ENCODE peak calls at places on chromosomes 7 and 10, in five cellular contexts. R is psoas muscle, S is ovary, C is body of pancreas, G is heart right ventricle. D is an unnamed sample.
A peak's percentile ranks its signal among the peaks of the same experiment; 100 is the strongest.

GRCh38 chr7:47379629-47380324 is 202.1 kb downstream of the TNS3 start:
- DNase-seq in G (peak; percentile 85), C (peak; percentile 75), S (peak; percentile 60), R (peak; percentile 58), D (peak; percentile 64)

GRCh38 chr7:118517275-118517674 is 292.8 kb downstream of the ANKRD7 start:
- DNase-seq in S (no peak), G (no peak), C (no peak), R (no peak), D (no peak)

GRCh38 chr7:120308171-120308570 is 35.2 kb downstream of the KCND2 start:
- DNase-seq in S (no peak), G (no peak), C (no peak), R (no peak), D (no peak)

GRCh38 chr7:100949227-100949930 is at the start of gene MUC3A:
- DNase-seq in G (peak; percentile 28), S (no peak), R (no peak), C (no peak), D (no peak)

GRCh38 chr10:118689070-118689858 is 65.5 kb downstream of the CACUL1 start:
- DNase-seq in G (no peak), S (no peak), C (no peak), R (no peak), D (no peak)

GRCh38 chr10:110739811-110740271 is 95.7 kb downstream of the RBM20 start:
- DNase-seq in R (no peak), G (no peak), C (no peak), S (no peak), D (no peak)

GRCh38 chr10:52853704-52854103 is 81.1 kb upstream of the MBL2 start:
- DNase-seq in S (no peak), G (no peak), C (no peak), R (no peak), D (no peak)

GRCh38 chr7:85183296-85183695 is 3.6 kb downstream of the SEMA3D start:
- DNase-seq in R (no peak), G (no peak), C (no peak), S (no peak), D (no peak)

GRCh38 chr10:60082341-60083038 is 176.1 kb upstream of the CCDC6 start:
- DNase-seq in C (no peak), G (no peak), S (no peak), R (no peak), D (no peak)

GRCh38 chr7:149254181-149254858 is 7.7 kb upstream of the ZNF783 start:
- DNase-seq in R (no peak), S (no peak), C (no peak), G (no peak), D (no peak)

GRCh38 chr7:20385121-20385520 is 54.4 kb downstream of the ITGB8 start:
- DNase-seq in S (no peak), G (no peak), C (no peak), R (no peak), D (no peak)

GRCh38 chr10:16986406-16987128 is 143.0 kb downstream of the CUBN start:
- DNase-seq in S (no peak), R (no peak), C (no peak), G (no peak), D (no peak)

GRCh38 chr7:36565792-36566356 is 158.4 kb downstream of the AOAH start:
- DNase-seq in C (no peak), R (no peak), G (no peak), S (no peak), D (no peak)

GRCh38 chr7:12423355-12423994 is 19.8 kb upstream of the VWDE start:
- DNase-seq in C (no peak), S (no peak), G (no peak), R (no peak), D (no peak)

GRCh38 chr7:34269084-34269483 is 363.7 kb downstream of the BMPER start:
- DNase-seq in G (no peak), S (no peak), R (no peak), C (no peak), D (no peak)

GRCh38 chr7:115066634-115067033 is 144.7 kb downstream of the MDFIC start:
- DNase-seq in R (no peak), C (no peak), S (no peak), G (no peak), D (no peak)

GRCh38 chr7:6294839-6295238 is 22.4 kb upstream of the CYTH3 start:
- DNase-seq in S (no peak), G (no peak), C (no peak), R (no peak), D (no peak)

GRCh38 chr10:46536781-46537180 is 19.7 kb downstream of the GPRIN2 start:
- DNase-seq in G (no peak), R (peak; percentile 3), C (no peak), S (no peak), D (no peak)

GRCh38 chr10:12507165-12507870 is 158.0 kb downstream of the CAMK1D start:
- DNase-seq in S (peak; percentile 1), R (no peak), C (no peak), G (no peak), D (no peak)

GRCh38 chr10:129761981-129762956 is 201.8 kb downstream of the EBF3 start:
- DNase-seq in C (no peak), S (no peak), G (no peak), R (no peak), D (no peak)

GRCh38 chr7:129643545-129644170 is 32.1 kb downstream of the NRF1 start:
- DNase-seq in C (no peak), S (no peak), G (no peak), R (no peak), D (no peak)

GRCh38 chr10:113558336-113558735 is 5.5 kb downstream of the HABP2 start:
- DNase-seq in C (no peak), R (no peak), S (no peak), G (no peak), D (no peak)

GRCh38 chr10:2968401-2968800 is 98.9 kb upstream of the PFKP start:
- DNase-seq in S (no peak), G (no peak), R (no peak), C (no peak), D (no peak)

GRCh38 chr7:101172854-101173751 is 7.0 kb downstream of the NAT16 start:
- DNase-seq in R (peak; percentile 70), G (peak; percentile 74), S (no peak), C (peak; percentile 89), D (no peak)

GRCh38 chr7:33107136-33108066 is 1.8 kb downstream of the RP9 start:
- DNase-seq in R (no peak), C (peak; percentile 34), S (peak; percentile 45), G (no peak), D (no peak)

GRCh38 chr7:112192236-112193154 is 13.7 kb downstream of the DOCK4 start:
- DNase-seq in C (no peak), S (no peak), G (no peak), R (no peak), D (no peak)

DNA sequence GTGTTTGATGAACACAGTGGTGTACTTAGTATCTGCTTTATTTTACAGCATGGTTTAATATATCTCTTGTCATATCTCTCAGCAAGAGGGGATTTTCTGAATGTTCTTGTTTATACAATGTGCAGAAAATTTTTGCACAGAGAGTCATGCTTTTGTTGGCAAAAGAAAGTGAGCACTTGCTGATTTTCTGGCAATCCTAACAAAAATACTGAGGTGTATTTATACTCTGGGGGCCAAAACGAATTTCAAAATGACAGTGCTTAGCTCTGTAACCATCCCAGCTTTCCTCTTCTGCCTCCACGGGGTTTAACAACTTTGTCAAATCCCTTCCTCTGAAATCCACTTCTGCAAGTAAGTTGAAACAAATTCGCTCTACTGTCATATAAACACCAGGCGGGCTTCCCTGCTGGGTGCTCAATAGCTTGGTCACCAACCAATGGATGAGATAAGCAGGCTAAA is 169.2 kb downstream of the NOC3L start:
- DNase-seq in S (no peak), G (no peak), R (no peak), C (no peak), D (no peak)
- H3K27ac ChIP-seq in S (no peak overlapping the region), G (no peak overlapping the region), R (no peak overlapping the region), C (no peak overlapping the region), D (no peak overlapping the region)

DNA sequence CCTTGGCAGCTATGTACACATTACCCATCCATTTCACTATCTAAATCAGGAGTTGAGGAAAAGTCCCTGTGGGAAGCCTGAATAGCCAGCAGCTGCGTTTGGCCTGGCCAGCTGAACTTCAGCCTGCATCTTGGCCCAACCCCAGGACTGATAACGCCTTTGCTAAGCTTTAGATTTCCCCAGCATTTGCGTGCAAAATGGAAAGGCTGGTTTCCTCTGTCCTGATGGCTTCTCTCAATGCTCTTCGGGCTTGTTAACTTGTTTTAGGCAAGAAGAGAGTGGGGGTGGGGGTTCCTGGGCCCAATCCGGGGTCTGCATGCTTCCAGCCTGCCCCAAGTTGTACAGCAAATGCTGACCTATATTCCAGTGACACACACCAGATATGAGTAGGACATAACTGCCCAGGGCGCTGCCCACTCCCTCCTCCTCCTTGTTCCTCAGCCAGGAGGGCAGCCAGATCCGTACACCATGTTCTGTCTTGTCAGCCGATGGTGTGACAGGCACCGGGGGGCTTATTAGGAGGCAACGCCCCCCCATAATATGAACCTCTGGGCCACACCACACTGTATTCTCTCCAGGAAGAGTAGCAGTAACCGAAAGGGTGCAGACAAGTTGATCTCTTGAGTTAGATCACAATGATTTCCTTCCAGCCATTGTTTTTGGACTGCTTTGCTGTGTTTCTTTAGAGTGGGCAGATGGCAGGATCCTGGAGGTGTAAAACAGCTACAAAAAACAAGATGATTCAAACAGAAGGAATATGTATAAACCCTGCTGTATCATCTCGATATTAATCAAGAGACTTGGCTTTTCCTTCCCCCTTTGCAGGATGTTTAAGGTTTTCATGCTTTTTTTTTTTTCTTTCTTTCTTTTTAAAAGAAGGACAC is 339.0 kb downstream of the RNLS start:
- DNase-seq in S (peak; percentile 77), C (peak; percentile 94), R (peak; percentile 57), G (peak; percentile 76), D (no peak)
- H3K27ac ChIP-seq in S (peak overlapping the region; percentile 36), C (peak overlapping the region; percentile 81), R (peak overlapping the region; percentile 82), G (peak overlapping the region; percentile 70), D (no peak overlapping the region)

GRCh38 chr10:74598891-74599566 is 227.4 kb upstream of the KAT6B start:
- DNase-seq in C (no peak), S (no peak), G (no peak), R (no peak), D (no peak)
- H3K27ac ChIP-seq in C (peak overlapping the region; percentile 2), S (no peak overlapping the region), G (peak overlapping the region; percentile 41), R (no peak overlapping the region), D (no peak overlapping the region)

DNA sequence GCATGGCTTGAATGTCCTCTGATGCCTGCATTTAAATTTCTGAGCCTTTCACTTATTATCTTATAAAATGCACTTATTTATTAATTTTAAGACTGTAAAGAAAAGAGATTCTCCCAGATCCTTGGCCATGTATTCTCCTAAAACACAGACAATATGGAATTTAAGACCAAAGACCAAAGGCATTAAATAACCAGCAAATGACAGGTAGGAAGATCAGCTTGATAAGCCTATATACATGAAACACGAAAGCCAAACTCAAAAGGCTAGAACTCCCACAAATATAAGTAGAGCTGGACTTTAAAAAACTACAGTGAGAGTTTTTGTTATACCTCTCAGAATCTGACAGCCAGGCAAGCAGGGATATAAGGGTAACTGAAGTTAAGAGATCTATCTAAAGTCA is 5.1 kb downstream of the ANXA11 start:
- DNase-seq in S (no peak), G (no peak), R (no peak), C (no peak), D (no peak)
- H3K27ac ChIP-seq in S (no peak overlapping the region), G (peak overlapping the region; percentile 99), R (peak overlapping the region; percentile 99), C (peak overlapping the region; percentile 100), D (no peak overlapping the region)

DNA sequence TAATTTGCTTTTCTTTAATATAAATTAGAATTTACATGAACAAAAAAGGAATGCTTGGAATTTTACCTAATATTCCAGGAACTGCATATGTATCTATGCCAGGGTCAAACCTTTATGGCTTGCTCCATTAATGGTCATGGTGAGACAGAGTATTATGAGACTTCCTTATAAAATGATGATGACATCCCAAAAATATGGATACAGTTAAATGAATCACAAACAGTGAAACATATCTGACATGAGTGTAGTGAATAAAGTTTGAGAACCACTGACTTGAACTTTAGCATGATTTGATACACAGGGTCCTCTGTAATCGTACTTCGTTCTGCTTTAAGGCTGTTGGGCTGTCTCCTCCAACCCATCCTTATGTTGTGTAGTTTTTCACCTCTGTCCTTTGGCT is 51.8 kb downstream of the MARCHF5 start:
- DNase-seq in C (no peak), S (no peak), G (no peak), R (no peak), D (no peak)
- H3K27ac ChIP-seq in C (no peak overlapping the region), S (no peak overlapping the region), G (no peak overlapping the region), R (no peak overlapping the region), D (no peak overlapping the region)

D was measured in substantia nigra.